ENCODE peak calls at places on chromosomes 7 and 10, in eight cellular contexts. Q, D, P, Z, R, B, L and O are unnamed samples. For H3K27me3, the result is how much of the 10 kb centered on the place peaks cover.

GRCh38 chr7:101169110-101169837 is 3.9 kb upstream of the VGF start:
- DNase-seq in Q (no peak), D (no peak), P (no peak), Z (no peak), R (no peak), B (no peak), L (no peak), O (no peak)

GRCh38 chr7:128260069-128260468 is 19.0 kb downstream of the LEP start:
- DNase-seq in Q (no peak), D (no peak), P (no peak), Z (no peak), R (no peak), B (no peak), L (no peak), O (no peak)

GRCh38 chr7:66359656-66360211 is 154.6 kb downstream of the TPST1 start:
- DNase-seq in Q (no peak), D (no peak), P (no peak), Z (no peak), R (peak), B (no peak), L (no peak), O (no peak)

GRCh38 chr10:89091501-89091900 is 100.9 kb downstream of the FAS start:
- DNase-seq in Q (no peak), D (peak), P (no peak), Z (no peak), R (no peak), B (no peak), L (no peak), O (no peak)

GRCh38 chr7:77542895-77543294 is 5.8 kb downstream of the PTPN12 start:
- DNase-seq in Q (no peak), D (no peak), P (no peak), Z (no peak), R (no peak), B (no peak), L (no peak), O (no peak)

GRCh38 chr10:19730071-19730470 is 86.2 kb upstream of the PLXDC2 start:
- DNase-seq in Q (no peak), D (peak), P (no peak), Z (no peak), R (no peak), B (no peak), L (no peak), O (no peak)

GRCh38 chr10:44389150-44389549 is 4.3 kb upstream of the CXCL12 start:
- DNase-seq in Q (no peak), D (no peak), P (peak), Z (peak), R (peak), B (peak), L (peak), O (no peak)

GRCh38 chr7:43044521-43044920 is 67.9 kb upstream of the HECW1 start:
- DNase-seq in Q (no peak), D (no peak), P (no peak), Z (no peak), R (no peak), B (no peak), L (no peak), O (no peak)

GRCh38 chr10:63829020-63829419 is 307.8 kb downstream of the REEP3 start:
- DNase-seq in Q (no peak), D (no peak), P (no peak), Z (no peak), R (no peak), B (no peak), L (no peak), O (no peak)

GRCh38 chr10:69769395-69769989 is 32.2 kb upstream of the COL13A1 start:
- DNase-seq in Q (no peak), D (peak), P (peak), Z (peak), R (no peak), B (peak), L (no peak), O (no peak)

GRCh38 chr10:4567637-4568036 is 258.4 kb upstream of the AKR1E2 start:
- DNase-seq in Q (no peak), D (no peak), P (no peak), Z (no peak), R (no peak), B (no peak), L (no peak), O (no peak)

GRCh38 chr7:139883814-139884213 is 54.8 kb downstream of the TBXAS1 start:
- DNase-seq in Q (no peak), D (no peak), P (no peak), Z (no peak), R (no peak), B (no peak), L (no peak), O (no peak)

GRCh38 chr7:33905389-33906032 is at the start of gene BMPER:
- DNase-seq in Q (peak), D (peak), P (peak), Z (peak), R (peak), B (no peak), L (no peak), O (peak)
- H3K27me3 ChIP-seq in Q (under half), D (under half), P (under half), Z (under half), R (under half), B (under half), L (under half), O (under half)

GRCh38 chr7:148481147-148481526 is 109.4 kb upstream of the C7orf33 start:
- DNase-seq in Q (no peak), D (no peak), P (no peak), Z (no peak), R (no peak), B (no peak), L (no peak), O (no peak)

GRCh38 chr7:148478551-148478950 is 112.0 kb upstream of the C7orf33 start:
- DNase-seq in Q (no peak), D (no peak), P (no peak), Z (no peak), R (no peak), B (no peak), L (no peak), O (no peak)

GRCh38 chr7:148483515-148483914 is 107.1 kb upstream of the C7orf33 start:
- DNase-seq in Q (no peak), D (no peak), P (no peak), Z (no peak), R (no peak), B (no peak), L (no peak), O (no peak)

GRCh38 chr7:148481965-148482626 is 108.5 kb upstream of the C7orf33 start:
- DNase-seq in Q (no peak), D (no peak), P (no peak), Z (no peak), R (no peak), B (no peak), L (no peak), O (no peak)

DNA sequence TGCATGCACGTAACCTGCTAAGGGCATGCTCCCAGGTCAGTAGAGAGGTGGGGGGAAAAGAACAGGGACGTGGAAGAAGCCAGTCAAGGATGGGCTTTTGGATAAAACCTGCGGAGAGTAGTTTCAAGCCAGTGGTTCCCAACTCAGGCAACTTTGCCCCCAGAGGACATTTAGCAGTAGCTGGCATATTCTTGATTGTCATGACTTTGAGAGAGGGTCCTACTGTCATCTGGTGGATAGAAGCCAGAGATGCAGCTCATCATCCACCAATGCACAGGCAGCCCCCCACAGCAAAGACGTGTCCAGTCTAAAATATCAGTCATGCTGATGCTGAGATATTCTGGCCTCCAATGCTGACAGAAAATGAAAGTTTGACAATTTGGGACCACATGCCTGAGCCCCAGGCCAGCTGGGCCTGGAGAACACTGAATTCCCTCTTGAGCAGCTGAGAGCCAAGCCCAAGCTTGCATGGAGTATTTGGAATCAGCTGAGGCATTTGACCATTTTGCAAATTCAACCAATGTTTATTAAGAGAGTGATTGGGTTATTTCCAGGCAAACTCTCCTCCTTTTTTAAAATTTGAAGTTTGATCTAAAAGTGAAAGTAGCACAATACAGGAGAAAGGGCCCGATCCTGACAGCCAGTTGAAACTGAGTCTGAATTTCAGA is 110.0 kb upstream of the C7orf33 start:
- DNase-seq in Q (no peak), D (no peak), P (no peak), Z (no peak), R (no peak), B (no peak), L (no peak), O (no peak)
- H3K4me3 ChIP-seq in Q (no peak), D (no peak), P (no peak), Z (no peak), R (no peak), B (no peak), L (no peak), O (no peak)

GRCh38 chr10:58641095-58641531 is 128.4 kb downstream of the BICC1 start:
- DNase-seq in Q (no peak), D (peak), P (no peak), Z (no peak), R (no peak), B (no peak), L (no peak), O (no peak)
- H3K27ac ChIP-seq in Q (no peak), D (no peak), P (no peak), Z (no peak), R (no peak), B (no peak), L (no peak), O (no peak)

DNA sequence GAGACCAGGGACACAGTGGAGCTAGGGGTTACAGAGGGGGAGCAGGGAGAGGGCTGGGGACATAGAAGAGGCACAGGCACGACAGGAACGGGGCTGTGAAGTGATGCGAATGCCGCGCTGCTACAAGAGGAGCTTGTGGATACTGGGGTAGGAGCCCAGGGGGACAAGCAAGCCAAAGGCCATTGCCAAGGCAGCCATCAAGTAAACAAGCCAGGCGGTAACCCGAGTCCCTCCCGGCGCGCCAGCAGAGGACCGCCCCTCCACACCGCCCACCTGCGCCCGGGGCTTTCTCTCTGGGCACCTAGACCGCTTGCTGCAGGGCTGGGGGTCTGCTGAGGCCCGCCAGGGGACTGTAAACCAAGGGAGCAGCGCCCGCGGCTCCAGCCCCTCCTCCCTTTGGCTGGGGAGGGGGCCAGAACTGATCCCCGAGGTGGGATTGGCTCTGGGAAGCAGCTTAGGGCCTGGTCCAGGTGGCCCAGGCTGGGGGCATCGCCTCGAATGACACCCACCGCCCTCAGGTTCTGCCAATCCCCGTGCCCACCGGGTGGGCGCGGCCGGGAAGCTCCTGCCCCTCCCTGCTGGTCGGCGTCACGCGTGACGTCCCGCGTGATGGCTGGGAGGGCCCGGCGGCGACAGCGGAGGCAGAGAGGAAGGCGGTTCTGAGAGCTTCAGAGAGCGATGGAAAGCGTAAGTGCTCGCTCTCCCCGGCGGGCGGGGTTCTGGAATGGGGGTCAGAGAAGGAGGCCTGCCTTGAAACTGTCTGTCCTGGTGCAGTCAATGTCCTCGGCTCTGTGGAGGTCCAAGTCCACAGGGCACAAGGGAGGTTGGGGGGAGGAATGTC is 982 bp downstream of the SFXN3 start:
- DNase-seq in Q (no peak), D (peak), P (peak), Z (peak), R (peak), B (peak), L (peak), O (peak)
- H3K27me3 ChIP-seq in Q (under half), D (under half), P (under half), Z (under half), R (under half), B (under half), L (under half), O (under half)

GRCh38 chr7:152520861-152521302 is 85.1 kb upstream of the KMT2C start:
- DNase-seq in Q (no peak), D (no peak), P (no peak), Z (no peak), R (no peak), B (no peak), L (no peak), O (no peak)

GRCh38 chr7:152521420-152522337 is 85.9 kb upstream of the KMT2C start:
- DNase-seq in Q (no peak), D (no peak), P (no peak), Z (no peak), R (no peak), B (no peak), L (peak), O (no peak)

GRCh38 chr7:152523916-152524315 is 88.1 kb upstream of the KMT2C start:
- DNase-seq in Q (no peak), D (no peak), P (no peak), Z (no peak), R (no peak), B (no peak), L (no peak), O (peak)

GRCh38 chr7:152519290-152519689 is 83.5 kb upstream of the KMT2C start:
- DNase-seq in Q (no peak), D (no peak), P (no peak), Z (no peak), R (no peak), B (no peak), L (no peak), O (no peak)

GRCh38 chr7:152522551-152522950 is 86.7 kb upstream of the KMT2C start:
- DNase-seq in Q (no peak), D (no peak), P (peak), Z (no peak), R (peak), B (no peak), L (no peak), O (no peak)
- H3K4me3 ChIP-seq in Q (no peak), D (peak), P (peak), Z (peak), R (no peak), B (no peak), L (no peak), O (peak)

DNA sequence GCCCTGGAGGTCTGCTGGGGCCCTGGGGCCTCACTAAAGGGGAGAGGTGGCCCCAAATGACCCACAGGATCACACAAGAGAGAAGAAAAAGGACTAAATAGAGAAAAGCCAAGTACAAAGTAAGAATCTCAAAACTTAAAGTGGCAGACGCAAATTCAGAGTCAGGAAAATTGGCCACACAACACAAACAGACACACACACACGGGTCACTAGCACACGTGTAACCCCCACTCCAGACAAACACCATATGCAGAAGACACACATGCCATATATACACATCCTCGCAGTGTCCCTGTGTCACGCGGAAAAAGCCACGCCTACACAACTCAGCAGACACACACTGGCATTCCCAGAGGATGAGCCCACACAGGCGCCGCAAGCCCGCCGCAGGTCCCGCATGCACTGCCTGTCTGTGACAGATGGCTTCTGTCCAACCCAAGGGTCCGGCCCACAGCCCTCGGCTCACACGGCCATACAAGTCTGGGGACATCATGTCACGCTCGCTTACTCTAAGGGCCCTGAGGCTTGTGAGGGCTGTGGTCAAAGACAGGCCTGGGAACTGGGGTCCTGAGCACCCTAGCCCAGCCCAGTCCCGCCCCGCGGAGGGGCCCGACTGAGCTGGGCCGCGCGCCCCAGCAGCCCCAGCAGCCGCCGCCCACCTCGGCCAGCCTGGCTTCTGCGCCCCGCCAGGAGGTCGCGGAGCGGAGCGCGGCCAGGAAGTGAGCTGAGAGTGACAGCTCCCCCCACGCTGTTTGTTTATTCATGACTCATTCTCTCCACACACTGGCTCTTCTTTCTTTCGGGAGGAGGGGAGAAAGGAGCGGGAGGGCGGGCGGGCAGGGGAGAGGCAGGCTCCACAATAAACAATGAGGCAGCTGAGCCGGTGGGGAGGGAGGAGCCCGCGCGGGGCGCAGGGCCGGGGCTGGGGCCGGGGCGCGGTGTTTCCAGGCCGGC is 95.5 kb upstream of the ZMIZ1 start:
- DNase-seq in Q (peak), D (peak), P (peak), Z (peak), R (peak), B (peak), L (peak), O (peak)
- H3K27ac ChIP-seq in Q (peak), D (peak), P (peak), Z (peak), R (peak), B (peak), L (peak), O (peak)